ENCODE peak calls at places on chromosomes 6 and 20, in nine cellular contexts. I is ovary, C is breast epithelium, L is esophagus squamous epithelium, G is spleen, T is transverse colon, V is heart left ventricle, D is GM12878, U is stomach. Q is an unnamed sample. For H3K4me1, the result is how much of the 10 kb centered on the place peaks cover.

GRCh38 chr6:7107578-7108195 is at the start of gene RREB1:
- DNase-seq in I (peak), C (peak), L (no peak), G (peak), T (peak), V (peak), D (no peak), U (peak), Q (peak)

GRCh38 chr6:9136141-9136865 is 701.0 kb upstream of the SLC35B3 start:
- DNase-seq in I (no peak), C (no peak), L (no peak), G (no peak), T (no peak), V (no peak), D (no peak), U (no peak), Q (no peak)

GRCh38 chr6:144528605-144529425 is 243.7 kb downstream of the UTRN start:
- DNase-seq in I (no peak), C (no peak), L (no peak), G (no peak), T (no peak), V (no peak), D (no peak), U (no peak), Q (no peak)

GRCh38 chr6:63573899-63574553 is 1.7 kb downstream of the LOC128125822 start:
- DNase-seq in I (no peak), C (no peak), L (no peak), G (no peak), T (peak), V (no peak), D (peak), U (peak), Q (no peak)

GRCh38 chr6:71309666-71310065 is 21.1 kb downstream of the OGFRL1 start:
- DNase-seq in I (no peak), C (no peak), L (no peak), G (no peak), T (no peak), V (no peak), D (no peak), U (no peak), Q (no peak)

GRCh38 chr20:63381781-63382431 is 20.8 kb upstream of the CHRNA4 start:
- DNase-seq in I (no peak), C (no peak), L (no peak), G (no peak), T (no peak), V (no peak), D (no peak), U (no peak), Q (no peak)

GRCh38 chr6:145895802-145896201 is 68.4 kb downstream of the SHPRH start:
- DNase-seq in I (no peak), C (no peak), L (no peak), G (no peak), T (no peak), V (no peak), D (no peak), U (no peak), Q (no peak)

GRCh38 chr6:57089265-57089664 is 723 bp upstream of the ZNF451 start:
- DNase-seq in I (no peak), C (no peak), L (no peak), G (no peak), T (no peak), V (no peak), D (no peak), U (no peak), Q (no peak)

GRCh38 chr20:51492167-51493092 is 50.1 kb downstream of the NFATC2 start:
- DNase-seq in I (peak), C (no peak), L (no peak), G (peak), T (no peak), V (peak), D (no peak), U (peak), Q (no peak)

GRCh38 chr6:139711714-139712585 is 337.5 kb upstream of the CITED2 start:
- DNase-seq in I (no peak), C (no peak), L (no peak), G (no peak), T (no peak), V (no peak), D (no peak), U (no peak), Q (no peak)

GRCh38 chr20:6034134-6034969 is 19.5 kb downstream of the LRRN4 start:
- DNase-seq in I (no peak), C (no peak), L (no peak), G (no peak), T (no peak), V (peak), D (no peak), U (no peak), Q (no peak)

GRCh38 chr20:7980332-7981046 is 39.1 kb downstream of the TMX4 start:
- DNase-seq in I (no peak), C (no peak), L (no peak), G (no peak), T (no peak), V (no peak), D (no peak), U (no peak), Q (peak)

GRCh38 chr6:113758725-113759576 is 98.2 kb upstream of the MARCKS start:
- DNase-seq in I (no peak), C (no peak), L (no peak), G (no peak), T (no peak), V (no peak), D (no peak), U (no peak), Q (no peak)

GRCh38 chr6:121851056-121851455 is 415.6 kb downstream of the GJA1 start:
- DNase-seq in I (no peak), C (no peak), L (no peak), G (no peak), T (no peak), V (no peak), D (no peak), U (no peak), Q (no peak)

GRCh38 chr6:44801188-44801587 is 413.7 kb downstream of the CDC5L start:
- DNase-seq in I (no peak), C (no peak), L (no peak), G (no peak), T (no peak), V (no peak), D (no peak), U (no peak), Q (no peak)

GRCh38 chr6:20340459-20340858 is 61.2 kb upstream of the E2F3 start:
- DNase-seq in I (no peak), C (no peak), L (no peak), G (no peak), T (no peak), V (no peak), D (no peak), U (no peak), Q (no peak)

GRCh38 chr20:4942336-4942735 is 59.0 kb downstream of the SLC23A2 start:
- DNase-seq in I (no peak), C (no peak), L (no peak), G (no peak), T (no peak), V (no peak), D (no peak), U (no peak), Q (no peak)

GRCh38 chr6:116217069-116217468 is 36.8 kb downstream of the TSPYL4 start:
- DNase-seq in I (no peak), C (no peak), L (no peak), G (no peak), T (no peak), V (no peak), D (no peak), U (no peak), Q (no peak)

GRCh38 chr6:148389086-148389485 is 46.4 kb downstream of the SASH1 start:
- DNase-seq in I (no peak), C (no peak), L (no peak), G (no peak), T (no peak), V (no peak), D (no peak), U (no peak), Q (no peak)

GRCh38 chr20:62918830-62919229 is 7.5 kb downstream of the DIDO1 start:
- DNase-seq in I (no peak), C (no peak), L (no peak), G (no peak), T (no peak), V (no peak), D (no peak), U (no peak), Q (no peak)

GRCh38 chr6:131954099-131954774 is 3.1 kb upstream of the CCN2 start:
- DNase-seq in I (no peak), C (no peak), L (no peak), G (no peak), T (no peak), V (no peak), D (no peak), U (no peak), Q (no peak)

DNA sequence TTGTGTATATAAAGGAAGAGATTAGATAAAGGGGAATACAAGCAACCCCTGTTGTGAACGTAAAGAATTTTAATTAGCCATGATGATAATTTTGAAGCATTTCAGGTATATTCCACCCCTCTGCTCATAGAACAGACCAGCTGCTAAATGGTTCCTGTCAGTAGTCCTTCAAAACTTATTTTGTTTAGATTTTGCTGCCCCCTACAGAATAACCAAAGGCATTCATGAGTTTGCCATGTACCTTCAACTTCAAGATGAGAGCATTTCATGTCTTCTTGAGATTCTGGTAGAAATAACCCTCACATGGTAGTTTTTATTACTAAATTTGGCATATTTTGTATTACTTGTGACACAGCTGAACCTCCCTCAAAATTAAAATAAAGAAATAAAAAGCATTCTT is 1586.7 kb downstream of the HACE1 start:
- DNase-seq in I (no peak), C (no peak), L (no peak), G (no peak), T (no peak), V (no peak), D (no peak), U (no peak), Q (no peak)
- H3K4me1 ChIP-seq in I (under half), C (under half), L (under half), G (under half), T (under half), V (under half), D (under half), U (under half), Q (under half)

GRCh38 chr20:18496042-18496441 is 983 bp downstream of the RBBP9 start:
- DNase-seq in I (no peak), C (no peak), L (no peak), G (no peak), T (no peak), V (no peak), D (no peak), U (no peak), Q (no peak)
- H3K4me3 ChIP-seq in I (peak), C (peak), L (peak), G (peak), T (no peak), V (peak), D (peak), U (peak), Q (no peak)

GRCh38 chr6:53544050-53544499 is 826 bp downstream of the GCLC start:
- DNase-seq in I (peak), C (no peak), L (no peak), G (no peak), T (no peak), V (no peak), D (no peak), U (no peak), Q (peak)

GRCh38 chr6:53547166-53547814 is 2.4 kb upstream of the GCLC start:
- DNase-seq in I (no peak), C (no peak), L (no peak), G (peak), T (no peak), V (no peak), D (no peak), U (no peak), Q (no peak)

GRCh38 chr6:53546256-53546655 is 1.4 kb upstream of the GCLC start:
- DNase-seq in I (no peak), C (no peak), L (no peak), G (no peak), T (no peak), V (no peak), D (no peak), U (no peak), Q (no peak)

GRCh38 chr6:53544500-53545308 is at the start of gene GCLC:
- DNase-seq in I (peak), C (peak), L (peak), G (peak), T (peak), V (peak), D (peak), U (peak), Q (peak)

DNA sequence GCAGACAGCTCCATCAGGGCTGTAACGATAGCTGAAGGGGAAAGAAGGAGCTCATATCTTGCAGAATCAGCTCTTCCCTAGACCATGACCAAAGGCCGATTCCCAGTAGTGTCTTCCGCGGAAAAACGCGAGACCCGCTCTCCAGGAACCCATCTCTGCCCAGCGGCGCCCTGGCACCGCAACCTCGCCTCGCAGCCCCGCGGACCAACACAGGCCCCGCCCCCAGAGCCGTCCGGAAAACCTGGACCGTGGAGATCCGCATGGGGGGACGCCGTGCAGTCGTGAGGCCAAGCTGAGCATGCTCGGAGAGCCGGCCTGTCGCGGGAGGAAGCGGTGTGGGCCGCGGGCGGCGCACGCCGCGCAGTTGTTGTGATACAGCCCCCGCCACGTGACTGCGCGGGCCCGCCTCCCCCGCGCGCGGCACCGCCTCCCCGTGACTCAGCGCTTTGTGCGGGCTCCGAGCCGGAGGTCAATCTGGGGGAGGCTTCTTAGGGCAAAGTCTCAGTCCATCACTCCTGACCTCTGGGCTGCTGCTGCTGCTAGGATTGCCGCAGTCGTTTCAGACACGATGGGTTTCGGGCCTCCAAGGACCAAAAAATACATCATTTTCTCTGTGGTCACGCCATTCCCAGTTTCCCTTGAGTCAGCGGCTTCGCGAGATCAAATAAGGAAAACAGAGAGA is 3.1 kb upstream of the GCLC start:
- DNase-seq in I (peak), C (peak), L (peak), G (peak), T (peak), V (peak), D (peak), U (peak), Q (peak)
- TF ChIP-seq POLR2A in I (peak), C (peak), L (peak), G (peak), T (peak), V (no peak), D (no peak), U (no peak), Q (peak)

GRCh38 chr6:85460951-85461805 is 11.3 kb downstream of the NT5E start:
- DNase-seq in I (peak), C (no peak), L (no peak), G (no peak), T (no peak), V (no peak), D (peak), U (no peak), Q (no peak)
- H3K4me1 ChIP-seq in I (under half), C (under half), L (half or more), G (under half), T (under half), V (under half), D (half or more), U (under half), Q (under half)

DNA sequence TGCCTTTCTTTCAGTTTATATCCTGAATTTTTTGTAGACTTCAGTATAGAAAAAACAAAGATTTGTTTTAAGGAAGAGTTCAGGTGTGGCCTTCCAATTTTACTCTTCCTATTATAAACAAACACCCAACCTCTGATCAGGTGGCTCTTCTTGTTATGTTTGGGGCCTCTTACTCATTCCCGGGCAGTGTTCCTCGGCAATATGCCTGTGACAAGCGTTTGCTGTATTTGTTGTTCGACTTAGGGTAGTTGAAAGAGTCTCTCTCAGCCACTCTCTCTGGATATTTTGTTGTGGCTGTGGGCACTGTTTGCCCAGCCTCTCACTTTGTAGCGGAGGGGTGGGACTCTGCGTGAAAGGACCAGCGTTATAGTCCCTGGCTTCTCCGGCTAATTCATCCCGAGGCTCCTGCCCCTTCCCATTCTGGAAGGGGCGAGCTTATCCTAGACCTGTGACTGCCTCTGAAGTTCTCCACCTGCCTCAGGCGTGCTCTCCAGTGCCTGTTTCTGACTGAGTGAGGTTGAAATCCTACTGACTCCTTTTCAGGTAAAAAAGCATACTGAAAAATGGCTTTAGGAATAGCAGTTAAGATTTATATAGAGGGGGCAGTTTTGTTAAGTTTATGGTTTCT is 97.4 kb downstream of the PLCB4 start:
- DNase-seq in I (no peak), C (no peak), L (no peak), G (no peak), T (no peak), V (no peak), D (no peak), U (no peak), Q (peak)
- H3K4me3 ChIP-seq in I (no peak), C (no peak), L (no peak), G (no peak), T (no peak), V (peak), D (no peak), U (peak), Q (no peak)

DNA sequence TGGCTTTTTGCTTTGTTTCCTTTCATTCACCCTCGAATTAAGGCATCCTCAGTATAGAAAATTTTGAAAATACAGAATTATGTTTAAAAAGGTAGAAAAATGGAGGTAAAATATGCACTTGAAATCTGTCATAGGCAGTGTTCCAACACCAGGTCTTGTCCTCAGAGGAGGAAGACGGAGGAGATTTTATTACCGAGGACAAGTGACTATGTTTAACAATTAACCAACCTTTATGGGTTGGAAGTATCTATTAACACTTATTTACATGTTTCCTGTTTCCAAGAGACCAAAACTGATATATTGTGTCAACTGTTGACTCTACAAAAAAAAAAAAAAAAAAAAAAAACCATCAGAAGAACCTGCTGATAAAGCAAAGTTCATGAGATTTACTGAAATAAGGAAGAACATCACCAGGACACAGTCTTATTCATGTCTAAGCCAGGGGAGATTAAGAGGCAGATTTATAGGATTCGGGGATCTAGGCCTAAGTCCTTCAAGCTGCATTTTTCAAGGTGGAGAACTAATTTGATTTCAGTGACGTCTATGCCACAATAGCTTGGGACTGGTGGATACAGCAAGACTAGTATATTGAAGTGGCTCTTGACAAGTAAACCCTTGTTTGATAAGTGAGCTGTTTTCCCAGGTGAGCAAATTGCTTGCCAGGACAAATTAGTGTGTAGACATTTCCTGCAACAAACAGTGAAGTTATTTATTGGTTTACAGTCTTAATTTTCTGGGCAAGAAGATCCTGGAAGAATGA is 126.6 kb upstream of the NAA20 start:
- DNase-seq in I (no peak), C (no peak), L (no peak), G (no peak), T (no peak), V (no peak), D (no peak), U (no peak), Q (no peak)
- TF ChIP-seq POLR2A in I (no peak), C (no peak), L (no peak), G (no peak), T (peak), V (no peak), D (no peak), U (no peak), Q (no peak)

DNA sequence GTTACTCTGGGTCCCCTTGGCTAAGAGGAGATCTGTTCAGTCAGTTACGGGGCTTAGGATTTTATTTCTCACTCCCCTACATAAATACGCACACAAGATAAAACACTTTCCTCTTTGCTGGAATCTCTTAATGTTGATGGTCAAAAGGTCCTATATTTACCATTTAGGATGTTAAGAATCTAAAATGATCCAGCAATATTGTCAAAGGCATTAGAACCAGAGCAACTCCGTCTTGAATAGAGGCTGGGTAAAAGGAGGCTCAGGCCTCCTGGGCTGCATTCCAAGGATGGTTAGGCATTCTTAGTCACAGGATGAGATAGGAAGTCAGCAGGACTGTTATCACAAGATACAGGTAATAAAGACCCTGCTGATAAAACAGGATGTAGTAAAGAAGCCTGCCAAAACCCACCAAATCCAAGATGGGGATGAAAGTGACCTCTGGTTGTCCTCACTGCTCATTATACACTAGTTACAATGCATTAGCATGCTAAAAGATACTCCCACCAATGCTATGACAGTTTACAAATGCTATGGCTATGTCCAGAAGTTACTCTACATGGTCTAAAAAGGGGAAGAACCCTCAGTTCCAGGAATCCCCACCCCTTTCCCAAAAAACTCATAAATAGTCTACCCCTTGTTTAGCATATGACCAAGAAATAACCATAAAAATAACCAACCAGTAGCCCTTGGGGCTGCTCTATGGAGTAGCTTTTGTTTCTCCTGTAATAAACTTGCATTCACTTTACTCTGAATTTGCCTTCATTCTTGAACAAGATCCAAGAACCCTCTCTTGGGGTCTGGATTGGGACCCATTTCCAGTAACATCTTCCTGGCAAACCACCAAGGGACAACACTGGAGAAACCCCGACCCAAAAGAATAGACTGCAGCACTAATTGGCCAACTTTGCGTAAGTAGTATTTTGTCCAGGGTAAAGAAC is 107.5 kb downstream of the DTNBP1 start:
- DNase-seq in I (no peak), C (no peak), L (no peak), G (no peak), T (no peak), V (no peak), D (no peak), U (no peak), Q (no peak)
- H3K4me1 ChIP-seq in I (under half), C (under half), L (under half), G (under half), T (under half), V (under half), D (under half), U (under half), Q (under half)